ENCODE peak calls at places on chromosomes 13 and 19, in five cellular contexts. C is IMR-90, I is HuH-7.5, Q is colonic mucosa, O is occipital lobe. D is an unnamed sample.

GRCh38 chr13:101649490-101650126 is 197.1 kb downstream of the ITGBL1 start:
- DNase-seq in C (peak; percentile 74), I (no peak), Q (no peak), O (no peak), D (peak; percentile 91)

GRCh38 chr13:91621161-91621560 is 222.7 kb downstream of the GPC5 start:
- DNase-seq in Q (no peak), C (no peak), O (no peak), I (no peak), D (no peak)

GRCh38 chr19:53076984-53077383 is 26.2 kb downstream of the ZNF160 start:
- DNase-seq in O (peak; percentile 20), I (no peak), C (peak; percentile 28), Q (no peak), D (peak; percentile 40)

GRCh38 chr13:113425931-113426590 is 27.2 kb downstream of the ADPRHL1 start:
- DNase-seq in C (no peak), Q (no peak), I (no peak), O (no peak), D (peak; percentile 64)

GRCh38 chr13:38824342-38824741 is 137.5 kb downstream of the FREM2 start:
- DNase-seq in C (no peak), Q (no peak), O (no peak), I (no peak), D (no peak)

GRCh38 chr13:94595006-94595942 is 678 bp downstream of the TGDS start:
- DNase-seq in Q (peak; percentile 24), O (no peak), I (no peak), C (peak; percentile 30), D (peak; percentile 26)

GRCh38 chr19:50553134-50553703 is 15.0 kb downstream of the LRRC4B start:
- DNase-seq in I (no peak), O (no peak), Q (no peak), C (no peak), D (no peak)

GRCh38 chr19:51501594-51502263 is at the start of gene SIGLEC12:
- DNase-seq in O (no peak), C (no peak), I (no peak), Q (peak; percentile 24), D (no peak)

GRCh38 chr19:18131841-18132596 is 20.9 kb upstream of the PIK3R2 start:
- DNase-seq in C (no peak), O (no peak), Q (no peak), I (no peak), D (no peak)

GRCh38 chr19:49552749-49553148 is 24.9 kb downstream of the RCN3 start:
- DNase-seq in O (no peak), Q (no peak), I (no peak), C (no peak), D (no peak)

GRCh38 chr13:49436890-49437289 is 7.0 kb downstream of the CAB39L start:
- DNase-seq in Q (no peak), O (no peak), C (peak; percentile 73), I (no peak), D (peak; percentile 79)

GRCh38 chr13:35957996-35958395 is 173.2 kb downstream of the DCLK1 start:
- DNase-seq in I (no peak), Q (no peak), O (no peak), C (no peak), D (no peak)

GRCh38 chr13:83980322-83980721 is 98.0 kb upstream of the SLITRK1 start:
- DNase-seq in C (peak; percentile 0), I (no peak), O (no peak), Q (no peak), D (peak; percentile 6)

GRCh38 chr13:64413529-64413928 is 2816.6 kb downstream of the PCDH9 start:
- DNase-seq in I (no peak), O (no peak), C (no peak), Q (no peak), D (no peak)

GRCh38 chr19:38304866-38305429 is 897 bp downstream of the C19orf33 start:
- DNase-seq in I (peak; percentile 65), Q (peak; percentile 96), O (no peak), C (no peak), D (no peak)

GRCh38 chr19:46786236-46787039 is 2.0 kb downstream of the SLC1A5 start:
- DNase-seq in I (peak; percentile 59), Q (peak; percentile 84), O (no peak), C (peak; percentile 83), D (peak; percentile 83)

GRCh38 chr19:51663650-51664049 is 17.0 kb upstream of the SIGLEC14 start:
- DNase-seq in C (no peak), I (no peak), Q (no peak), O (no peak), D (no peak)

GRCh38 chr19:12527034-12527836 is 24.0 kb downstream of the ZNF564 start:
- DNase-seq in I (no peak), C (peak; percentile 41), O (no peak), Q (no peak), D (peak; percentile 62)

GRCh38 chr19:32373614-32374295 is 28.3 kb downstream of the ZNF507 start:
- DNase-seq in I (peak; percentile 53), C (peak; percentile 100), O (no peak), Q (peak; percentile 60), D (peak; percentile 99)

GRCh38 chr19:51114087-51114714 is 6.0 kb upstream of the CTU1 start:
- DNase-seq in Q (no peak), O (no peak), I (no peak), C (no peak), D (no peak)

GRCh38 chr13:46593403-46593802 is 40.4 kb downstream of the LRCH1 start:
- DNase-seq in I (no peak), O (no peak), C (no peak), Q (no peak), D (no peak)

GRCh38 chr19:8143041-8143440 is 6.4 kb downstream of the FBN3 start:
- DNase-seq in Q (no peak), I (no peak), O (no peak), C (no peak), D (no peak)

GRCh38 chr13:34833562-34834182 is 108.4 kb upstream of the NBEA start:
- DNase-seq in I (no peak), C (peak; percentile 2), O (no peak), Q (no peak), D (no peak)

GRCh38 chr19:15185188-15185587 is 15.6 kb downstream of the NOTCH3 start:
- DNase-seq in O (no peak), C (no peak), Q (no peak), I (no peak), D (no peak)

D was measured in fibroblast of mammary gland.